ENCODE peak calls at places on chromosomes 4 and X, in ten cellular contexts. H is GOT3; Z is caudate nucleus; U is HCT116; A is activated naive CD4-positive, alpha-beta T cell; B is HCEC 1CT; V is AG20443; S is colonic mucosa; E is stimulated activated naive B cell treated with anti-CD40 and anti-IgM and Interleukin-4, amounts not matched to agents 10 μg/mL and 1 μg/mL and 100 μg/mL, for 72 hours; R is EL. F is an unnamed sample.

GRCh38 chrX:131739823-131740222 is 195.9 kb downstream of the OR13H1 start:
- DNase-seq in S (no peak), E (no peak), Z (no peak), A (no peak), U (no peak), B (no peak), R (no peak), H (no peak), V (no peak), F (no peak)

GRCh38 chrX:10103023-10103422 is 53.8 kb upstream of the CLCN4 start:
- DNase-seq in E (no peak), V (peak), S (no peak), H (no peak), Z (no peak), A (no peak), U (no peak), R (peak), B (no peak), F (no peak)

GRCh38 chr4:137660211-137660610 is 127.9 kb upstream of the PCDH18 start:
- DNase-seq in R (peak), V (no peak), S (no peak), Z (no peak), B (peak), U (no peak), E (no peak), A (no peak), H (no peak), F (no peak)

GRCh38 chrX:19017271-19017670 is 33.4 kb upstream of the PHKA2 start:
- DNase-seq in B (peak), V (peak), E (no peak), U (no peak), Z (no peak), H (no peak), A (no peak), R (peak), S (peak), F (peak)

GRCh38 chrX:154401918-154402621 is 3.9 kb downstream of the RPL10 start:
- DNase-seq in H (no peak), B (peak), Z (no peak), V (no peak), E (no peak), S (no peak), U (no peak), R (peak), A (no peak), F (no peak)

GRCh38 chr4:103499094-103499493 is 220.7 kb downstream of the TACR3 start:
- DNase-seq in Z (no peak), R (peak), V (no peak), B (peak), S (no peak), H (no peak), U (no peak), A (no peak), E (no peak), F (no peak)

GRCh38 chr4:32569844-32570243 is 1849.7 kb downstream of the PCDH7 start:
- DNase-seq in A (no peak), Z (no peak), U (no peak), B (no peak), R (no peak), S (no peak), V (no peak), H (no peak), E (no peak), F (no peak)

GRCh38 chr4:6316461-6317003 is 46.9 kb downstream of the WFS1 start:
- DNase-seq in A (no peak), S (no peak), V (no peak), B (no peak), E (no peak), Z (no peak), U (no peak), R (no peak), H (no peak), F (no peak)

GRCh38 chr4:183154701-183155391 is 55.8 kb downstream of the WWC2 start:
- DNase-seq in A (no peak), Z (no peak), E (no peak), V (no peak), H (no peak), U (no peak), R (no peak), S (no peak), B (no peak), F (no peak)

GRCh38 chrX:153924149-153924861 is 1.8 kb downstream of the ARHGAP4 start:
- DNase-seq in B (no peak), E (peak), V (no peak), R (peak), U (no peak), A (peak), H (no peak), Z (no peak), S (no peak), F (no peak)

GRCh38 chr4:32986236-32986635 is 2266.1 kb downstream of the PCDH7 start:
- DNase-seq in B (no peak), H (no peak), V (no peak), A (no peak), Z (no peak), S (no peak), U (no peak), R (no peak), E (no peak), F (no peak)

GRCh38 chrX:100648601-100649417 is 4.8 kb downstream of the SRPX2 start:
- DNase-seq in U (no peak), Z (no peak), B (peak), R (peak), S (peak), V (peak), E (no peak), A (no peak), H (no peak), F (no peak)

GRCh38 chr4:90112715-90113114 is 14.5 kb upstream of the CCSER1 start:
- DNase-seq in V (no peak), S (no peak), R (no peak), Z (no peak), U (no peak), H (no peak), A (no peak), E (no peak), B (no peak), F (no peak)

GRCh38 chr4:98546910-98547544 is 111.4 kb downstream of the TSPAN5 start:
- DNase-seq in H (no peak), Z (no peak), B (peak), S (no peak), V (peak), R (peak), U (no peak), E (no peak), A (no peak), F (no peak)

GRCh38 chr4:78061939-78062603 is 4.9 kb downstream of the FRAS1 start:
- DNase-seq in A (no peak), S (no peak), E (no peak), V (no peak), B (no peak), R (no peak), U (no peak), H (no peak), Z (no peak), F (no peak)

GRCh38 chr4:109552240-109552639 is 7.8 kb upstream of the MCUB start:
- DNase-seq in U (no peak), V (no peak), R (no peak), H (no peak), Z (no peak), A (no peak), S (no peak), B (no peak), E (no peak), F (no peak)

GRCh38 chr4:68368566-68369473 is 18.9 kb upstream of the YTHDC1 start:
- DNase-seq in B (peak), R (peak), H (no peak), A (no peak), U (no peak), E (no peak), S (no peak), V (peak), Z (no peak), F (no peak)

GRCh38 chr4:184099541-184099966 is 118.1 kb downstream of the ENPP6 start:
- DNase-seq in U (no peak), R (no peak), E (no peak), A (no peak), H (no peak), Z (no peak), B (no peak), S (no peak), V (no peak), F (no peak)

F was measured in GM12892.